ENCODE peak calls at places on chromosomes 11 and 22, in five cellular contexts. W is Calu3; Q is activated CD4-positive, alpha-beta T cell treated with anti-CD3 and anti-CD28 coated beads for 4 hours; S is stomach; Y is activated naive CD4-positive, alpha-beta T cell. N is an unnamed sample.

GRCh38 chr11:77278595-77279506 is 22.6 kb downstream of the GDPD4 start:
- DNase-seq in W (no peak), Q (no peak), S (no peak), Y (no peak), N (no peak)

GRCh38 chr11:45332486-45332934 is 46.4 kb upstream of the SYT13 start:
- DNase-seq in W (peak; percentile 36), Q (peak; percentile 25), S (peak; percentile 45), Y (peak; percentile 1), N (no peak)

GRCh38 chr11:125408281-125408680 is 87.8 kb downstream of the FEZ1 start:
- DNase-seq in W (no peak), Q (no peak), S (no peak), Y (no peak), N (no peak)

GRCh38 chr22:47154621-47155081 is 392.2 kb downstream of the TBC1D22A start:
- DNase-seq in W (no peak), Q (no peak), S (peak; percentile 50), Y (no peak), N (peak; percentile 52)

GRCh38 chr11:117814766-117815261 is 9.7 kb downstream of the FXYD2 start:
- DNase-seq in W (peak; percentile 79), Q (peak; percentile 78), S (peak; percentile 81), Y (peak; percentile 77), N (peak; percentile 99)

GRCh38 chr11:64131657-64132387 is 34.1 kb downstream of the MACROD1 start:
- DNase-seq in W (no peak), Q (no peak), S (no peak), Y (no peak), N (no peak)

GRCh38 chr11:12088047-12088481 is 22.3 kb upstream of the MICAL2 start:
- DNase-seq in W (peak; percentile 55), Q (no peak), S (no peak), Y (no peak), N (peak; percentile 74)

GRCh38 chr11:14189874-14190273 is 169.1 kb downstream of the RRAS2 start:
- DNase-seq in W (no peak), Q (no peak), S (no peak), Y (no peak), N (no peak)

GRCh38 chr11:70826541-70826943 is 425.8 kb downstream of the SHANK2 start:
- DNase-seq in W (no peak), Q (no peak), S (no peak), Y (no peak), N (no peak)

GRCh38 chr22:35305525-35306070 is 5.9 kb downstream of the TOM1 start:
- DNase-seq in W (no peak), Q (no peak), S (no peak), Y (no peak), N (no peak)

N was measured in Peyer's patch.